ENCODE peak calls at places on chromosome 20, in ten cellular contexts. Y is gastrocnemius medialis, K is Peyer's patch, D is prostate gland, G is IMR-90, R is transverse colon, V is A549, T is stomach, I is heart left ventricle, H is adrenal gland. Q is an unnamed sample.
A peak's percentile ranks its signal among the peaks of the same experiment; 100 is the strongest.

GRCh38 chr20:60345106-60345505 is 386.9 kb downstream of the CDH26 start:
- DNase-seq in Y (no peak), K (no peak), D (no peak), G (no peak), R (no peak), V (no peak), T (no peak), I (no peak), H (no peak), Q (no peak)

GRCh38 chr20:63508072-63508768 is 9.3 kb upstream of the EEF1A2 start:
- DNase-seq in Y (peak; percentile 8), K (no peak), D (no peak), G (no peak), R (no peak), V (no peak), T (no peak), I (no peak), H (no peak), Q (no peak)

GRCh38 chr20:46552460-46553420 is 2.3 kb upstream of the OCSTAMP start:
- DNase-seq in Y (no peak), K (no peak), D (no peak), G (no peak), R (no peak), V (no peak), T (no peak), I (no peak), H (no peak), Q (no peak)

GRCh38 chr20:40265872-40266533 is 423.0 kb downstream of the MAFB start:
- DNase-seq in Y (no peak), K (peak; percentile 50), D (peak; percentile 38), G (no peak), R (peak; percentile 35), V (peak; percentile 23), T (peak; percentile 39), I (no peak), H (peak; percentile 49), Q (peak; percentile 59)

GRCh38 chr20:10747019-10747418 is 73.2 kb upstream of the JAG1 start:
- DNase-seq in Y (no peak), K (no peak), D (peak; percentile 76), G (no peak), R (peak; percentile 54), V (no peak), T (no peak), I (peak; percentile 20), H (no peak), Q (no peak)

GRCh38 chr20:4073852-4074741 is 58.7 kb upstream of the RNF24 start:
- DNase-seq in Y (no peak), K (peak; percentile 37), D (no peak), G (no peak), R (no peak), V (no peak), T (no peak), I (no peak), H (no peak), Q (no peak)

GRCh38 chr20:19706463-19706862 is 51.6 kb upstream of the RIN2 start:
- DNase-seq in Y (no peak), K (peak; percentile 61), D (no peak), G (no peak), R (no peak), V (no peak), T (no peak), I (no peak), H (no peak), Q (no peak)

GRCh38 chr20:20198011-20198410 is 145.7 kb downstream of the CFAP61 start:
- DNase-seq in Y (no peak), K (no peak), D (no peak), G (no peak), R (no peak), V (no peak), T (no peak), I (no peak), H (no peak), Q (no peak)

GRCh38 chr20:62168890-62169435 is 13.9 kb upstream of the MTG2 start:
- DNase-seq in Y (no peak), K (no peak), D (no peak), G (no peak), R (no peak), V (no peak), T (no peak), I (no peak), H (no peak), Q (peak; percentile 32)

GRCh38 chr20:11807070-11807741 is 110.5 kb upstream of the BTBD3 start:
- DNase-seq in Y (no peak), K (no peak), D (no peak), G (peak; percentile 93), R (no peak), V (peak; percentile 30), T (no peak), I (no peak), H (peak; percentile 39), Q (no peak)

GRCh38 chr20:62805711-62806382 is 1.2 kb downstream of the OGFR start:
- DNase-seq in Y (peak; percentile 73), K (peak; percentile 66), D (no peak), G (no peak), R (no peak), V (no peak), T (no peak), I (peak; percentile 57), H (no peak), Q (peak; percentile 90)

GRCh38 chr20:1466211-1467081 is at the start of gene NSFL1C:
- DNase-seq in Y (peak; percentile 92), K (peak; percentile 97), D (peak; percentile 93), G (peak; percentile 93), R (peak; percentile 97), V (peak; percentile 97), T (peak; percentile 98), I (peak; percentile 97), H (peak; percentile 96), Q (peak; percentile 96)

GRCh38 chr20:1467082-1467354 is 369 bp upstream of the NSFL1C start:
- DNase-seq in Y (no peak), K (no peak), D (no peak), G (no peak), R (no peak), V (no peak), T (no peak), I (no peak), H (no peak), Q (no peak)

GRCh38 chr20:1468117-1468624 is 1.5 kb upstream of the NSFL1C start:
- DNase-seq in Y (no peak), K (no peak), D (no peak), G (no peak), R (no peak), V (no peak), T (no peak), I (no peak), H (no peak), Q (no peak)

GRCh38 chr20:1469306-1469905 is 2.8 kb upstream of the NSFL1C start:
- DNase-seq in Y (no peak), K (no peak), D (no peak), G (no peak), R (no peak), V (no peak), T (no peak), I (no peak), H (no peak), Q (no peak)

GRCh38 chr20:1467355-1468116 is 887 bp upstream of the NSFL1C start:
- DNase-seq in Y (peak; percentile 24), K (peak; percentile 72), D (no peak), G (no peak), R (peak; percentile 65), V (no peak), T (peak; percentile 69), I (no peak), H (peak; percentile 31), Q (no peak)
- TF ChIP-seq POLR2A in Y (no peak), K (peak; percentile 21), D (no peak), G (no peak), R (peak; percentile 52), V (no peak), T (no peak), I (no peak), H (no peak), Q (no peak)

GRCh38 chr20:43983904-43984361 is 69.3 kb downstream of the TOX2 start:
- DNase-seq in Y (no peak), K (no peak), D (no peak), G (no peak), R (no peak), V (no peak), T (no peak), I (no peak), H (no peak), Q (no peak)

GRCh38 chr20:43982886-43983285 is 68.2 kb downstream of the TOX2 start:
- DNase-seq in Y (no peak), K (no peak), D (no peak), G (no peak), R (no peak), V (no peak), T (no peak), I (peak; percentile 3), H (no peak), Q (no peak)

GRCh38 chr20:43982016-43982415 is 67.4 kb downstream of the TOX2 start:
- DNase-seq in Y (no peak), K (no peak), D (no peak), G (no peak), R (no peak), V (no peak), T (no peak), I (no peak), H (no peak), Q (no peak)

GRCh38 chr20:43984587-43984986 is 69.9 kb downstream of the TOX2 start:
- DNase-seq in Y (no peak), K (no peak), D (no peak), G (no peak), R (peak; percentile 26), V (no peak), T (no peak), I (no peak), H (no peak), Q (no peak)

DNA sequence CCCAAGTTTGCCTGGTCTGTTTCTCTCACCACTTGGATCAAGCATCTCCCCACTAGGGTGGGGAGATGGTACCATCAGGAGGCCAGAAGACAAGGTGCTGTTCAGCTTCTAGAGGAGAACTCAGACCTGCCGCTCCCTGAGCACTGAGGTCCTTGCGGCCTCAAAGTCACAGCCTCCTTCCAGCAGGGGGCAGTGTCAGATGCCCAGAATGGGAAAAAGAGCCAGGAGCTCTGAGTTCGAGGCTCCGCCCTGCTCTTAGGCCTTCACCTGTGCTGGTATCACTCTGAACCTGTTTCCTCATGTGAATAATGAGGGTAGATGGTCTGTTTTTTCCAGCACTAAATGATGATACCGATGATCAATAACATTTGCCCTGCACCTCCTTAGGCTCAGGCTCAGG is 68.7 kb downstream of the TOX2 start:
- DNase-seq in Y (no peak), K (peak; percentile 71), D (no peak), G (no peak), R (peak; percentile 80), V (peak; percentile 27), T (no peak), I (peak; percentile 6), H (no peak), Q (no peak)
- TF ChIP-seq CTCF in Y (no peak), K (peak; percentile 47), D (no peak), G (peak; percentile 7), R (peak; percentile 45), V (peak; percentile 30), T (no peak), I (peak; percentile 18), H (no peak), Q (peak; percentile 17)

GRCh38 chr20:17568045-17568788 is 1.7 kb upstream of the DSTN start:
- DNase-seq in Y (no peak), K (no peak), D (no peak), G (no peak), R (no peak), V (no peak), T (no peak), I (no peak), H (no peak), Q (no peak)
- TF ChIP-seq POLR2A in Y (no peak), K (no peak), D (no peak), G (no peak), R (no peak), V (no peak), T (no peak), I (no peak), H (no peak), Q (no peak)

GRCh38 chr20:50580016-50580747 is 70.0 kb downstream of the PTPN1 start:
- DNase-seq in Y (peak; percentile 77), K (peak; percentile 84), D (peak; percentile 50), G (peak; percentile 41), R (peak; percentile 70), V (peak; percentile 65), T (peak; percentile 64), I (peak; percentile 68), H (peak; percentile 70), Q (no peak)
- TF ChIP-seq CTCF in Y (peak; percentile 80), K (peak; percentile 75), D (peak; percentile 80), G (peak; percentile 73), R (peak; percentile 86), V (peak; percentile 91), T (peak; percentile 70), I (peak; percentile 83), H (peak; percentile 55), Q (peak; percentile 75)